ENCODE peak calls at places on chromosomes 3 and 15, in six cellular contexts. One of them, this sample, is unnamed.

GRCh38 chr3:170055209-170055608 is 17.4 kb downstream of the GPR160 start:
- DNase-seq in thoracic aorta: no peak
- DNase-seq in OCI-LY7: peak; percentile 47
- DNase-seq in PC-3: peak; percentile 60
- DNase-seq in pancreas: no peak
- DNase-seq in spleen: no peak
- DNase-seq in this sample: peak; percentile 65

GRCh38 chr15:65918936-65919335 is 49.6 kb downstream of the RAB11A start:
- DNase-seq in thoracic aorta: no peak
- DNase-seq in pancreas: no peak
- DNase-seq in spleen: no peak
- DNase-seq in OCI-LY7: no peak
- DNase-seq in PC-3: no peak
- DNase-seq in this sample: no peak

GRCh38 chr15:61182955-61183354 is 46.1 kb downstream of the RORA start:
- DNase-seq in OCI-LY7: no peak
- DNase-seq in spleen: no peak
- DNase-seq in PC-3: no peak
- DNase-seq in thoracic aorta: no peak
- DNase-seq in pancreas: no peak
- DNase-seq in this sample: no peak

GRCh38 chr3:107309312-107309711 is 67.9 kb upstream of the CCDC54 start:
- DNase-seq in OCI-LY7: no peak
- DNase-seq in thoracic aorta: no peak
- DNase-seq in spleen: no peak
- DNase-seq in PC-3: no peak
- DNase-seq in pancreas: no peak
- DNase-seq in this sample: no peak

GRCh38 chr3:58293516-58293915 is 12.5 kb upstream of the RPP14 start:
- DNase-seq in PC-3: no peak
- DNase-seq in thoracic aorta: no peak
- DNase-seq in OCI-LY7: no peak
- DNase-seq in pancreas: no peak
- DNase-seq in spleen: no peak
- DNase-seq in this sample: no peak

GRCh38 chr15:63226155-63226883 is 36.9 kb downstream of the RAB8B start:
- DNase-seq in OCI-LY7: no peak
- DNase-seq in PC-3: no peak
- DNase-seq in thoracic aorta: no peak
- DNase-seq in pancreas: no peak
- DNase-seq in spleen: no peak
- DNase-seq in this sample: no peak

GRCh38 chr15:65535192-65535591 is 4.9 kb downstream of the HACD3 start:
- DNase-seq in PC-3: no peak
- DNase-seq in thoracic aorta: no peak
- DNase-seq in OCI-LY7: no peak
- DNase-seq in spleen: no peak
- DNase-seq in pancreas: no peak
- DNase-seq in this sample: peak; percentile 59

GRCh38 chr3:114242947-114243346 is 5.6 kb upstream of the ZNF80 start:
- DNase-seq in spleen: no peak
- DNase-seq in thoracic aorta: no peak
- DNase-seq in pancreas: no peak
- DNase-seq in PC-3: no peak
- DNase-seq in OCI-LY7: no peak
- DNase-seq in this sample: no peak

GRCh38 chr3:184129012-184129411 is 6.1 kb upstream of the EIF2B5 start:
- DNase-seq in thoracic aorta: no peak
- DNase-seq in OCI-LY7: peak; percentile 49
- DNase-seq in pancreas: no peak
- DNase-seq in spleen: no peak
- DNase-seq in PC-3: peak; percentile 55
- DNase-seq in this sample: peak; percentile 56

GRCh38 chr3:186360779-186361178 is 1.3 kb downstream of the DGKG start:
- DNase-seq in OCI-LY7: no peak
- DNase-seq in thoracic aorta: no peak
- DNase-seq in spleen: peak; percentile 83
- DNase-seq in PC-3: no peak
- DNase-seq in pancreas: no peak
- DNase-seq in this sample: no peak

GRCh38 chr3:147649475-147649874 is 240.3 kb downstream of the ZIC1 start:
- DNase-seq in pancreas: no peak
- DNase-seq in thoracic aorta: no peak
- DNase-seq in spleen: no peak
- DNase-seq in PC-3: no peak
- DNase-seq in OCI-LY7: no peak
- DNase-seq in this sample: no peak

GRCh38 chr15:71687902-71688508 is 122.3 kb upstream of the NR2E3 start:
- DNase-seq in OCI-LY7: no peak
- DNase-seq in spleen: no peak
- DNase-seq in pancreas: no peak
- DNase-seq in PC-3: no peak
- DNase-seq in thoracic aorta: no peak
- DNase-seq in this sample: peak; percentile 32

GRCh38 chr3:50372349-50372748 is 13.0 kb upstream of the TMEM115 start:
- DNase-seq in spleen: no peak
- DNase-seq in OCI-LY7: no peak
- DNase-seq in pancreas: no peak
- DNase-seq in PC-3: no peak
- DNase-seq in thoracic aorta: no peak
- DNase-seq in this sample: no peak

GRCh38 chr3:8581806-8582436 is 62.7 kb downstream of the SSUH2 start:
- DNase-seq in pancreas: no peak
- DNase-seq in thoracic aorta: no peak
- DNase-seq in OCI-LY7: no peak
- DNase-seq in PC-3: no peak
- DNase-seq in spleen: no peak
- DNase-seq in this sample: no peak

GRCh38 chr15:48622227-48622626 is 23.3 kb downstream of the FBN1 start:
- DNase-seq in OCI-LY7: no peak
- DNase-seq in pancreas: no peak
- DNase-seq in PC-3: no peak
- DNase-seq in thoracic aorta: no peak
- DNase-seq in spleen: no peak
- DNase-seq in this sample: no peak

GRCh38 chr3:162141232-162141631 is 644.6 kb downstream of the OTOL1 start:
- DNase-seq in PC-3: peak; percentile 68
- DNase-seq in thoracic aorta: no peak
- DNase-seq in OCI-LY7: no peak
- DNase-seq in spleen: no peak
- DNase-seq in pancreas: no peak
- DNase-seq in this sample: peak; percentile 48

GRCh38 chr3:9079674-9080073 is 116.4 kb upstream of the RAD18 start:
- DNase-seq in OCI-LY7: no peak
- DNase-seq in spleen: no peak
- DNase-seq in pancreas: no peak
- DNase-seq in PC-3: peak; percentile 58
- DNase-seq in thoracic aorta: no peak
- DNase-seq in this sample: peak; percentile 85

GRCh38 chr15:35161694-35162093 is 76.6 kb upstream of the NANOGP8 start:
- DNase-seq in PC-3: no peak
- DNase-seq in OCI-LY7: no peak
- DNase-seq in pancreas: no peak
- DNase-seq in thoracic aorta: no peak
- DNase-seq in spleen: no peak
- DNase-seq in this sample: no peak

GRCh38 chr3:141408596-141408995 is 40.3 kb downstream of the ZBTB38 start:
- DNase-seq in pancreas: no peak
- DNase-seq in PC-3: no peak
- DNase-seq in spleen: no peak
- DNase-seq in OCI-LY7: no peak
- DNase-seq in thoracic aorta: no peak
- DNase-seq in this sample: no peak

GRCh38 chr3:141410861-141411771 is 42.8 kb downstream of the ZBTB38 start:
- DNase-seq in OCI-LY7: no peak
- DNase-seq in spleen: no peak
- DNase-seq in thoracic aorta: no peak
- DNase-seq in pancreas: no peak
- DNase-seq in PC-3: peak; percentile 46
- DNase-seq in this sample: peak; percentile 78

GRCh38 chr3:141412087-141412935 is 44.0 kb downstream of the ZBTB38 start:
- DNase-seq in pancreas: peak; percentile 71
- DNase-seq in OCI-LY7: peak; percentile 22
- DNase-seq in spleen: no peak
- DNase-seq in PC-3: peak; percentile 59
- DNase-seq in thoracic aorta: no peak
- DNase-seq in this sample: peak; percentile 56

GRCh38 chr3:141412936-141413354 is 44.6 kb downstream of the ZBTB38 start:
- DNase-seq in thoracic aorta: peak; percentile 83
- DNase-seq in spleen: no peak
- DNase-seq in pancreas: peak; percentile 89
- DNase-seq in OCI-LY7: no peak
- DNase-seq in PC-3: no peak
- DNase-seq in this sample: peak; percentile 68

DNA sequence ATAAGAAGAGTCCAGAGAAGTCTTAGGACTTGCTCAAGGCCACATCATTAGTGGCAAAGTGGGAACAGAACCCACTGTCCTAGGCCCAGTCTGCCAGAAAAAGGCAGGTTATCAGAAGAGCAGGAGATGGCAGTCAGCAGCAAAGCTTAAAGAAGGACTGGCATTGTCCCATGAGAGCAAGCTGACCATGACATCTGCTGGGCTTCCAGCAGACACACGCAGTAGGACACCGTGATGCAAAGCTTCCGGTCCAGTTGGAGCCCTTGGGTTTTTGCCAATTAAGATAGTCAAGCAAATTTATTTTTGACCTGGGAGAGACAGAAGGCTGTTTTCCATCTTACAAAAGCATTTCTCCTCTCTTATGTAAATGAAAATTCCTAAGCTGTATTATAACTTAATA is 42.1 kb downstream of the ZBTB38 start:
- DNase-seq in spleen: no peak
- DNase-seq in pancreas: no peak
- DNase-seq in OCI-LY7: no peak
- DNase-seq in thoracic aorta: no peak
- DNase-seq in PC-3: no peak
- DNase-seq in this sample: no peak
- TF ChIP-seq CTCF in spleen: no peak
- TF ChIP-seq CTCF in pancreas: no peak
- TF ChIP-seq CTCF in OCI-LY7: no peak
- TF ChIP-seq CTCF in thoracic aorta: no peak
- TF ChIP-seq CTCF in PC-3: no peak
- TF ChIP-seq CTCF in this sample: no peak

GRCh38 chr3:187725218-187725617 is 20.1 kb downstream of the BCL6 start:
- DNase-seq in spleen: no peak
- DNase-seq in thoracic aorta: no peak
- DNase-seq in PC-3: no peak
- DNase-seq in OCI-LY7: no peak
- DNase-seq in pancreas: no peak
- DNase-seq in this sample: no peak
- H3K4me3 ChIP-seq in spleen: no peak overlapping the region
- H3K4me3 ChIP-seq in thoracic aorta: no peak overlapping the region
- H3K4me3 ChIP-seq in PC-3: no peak overlapping the region
- H3K4me3 ChIP-seq in OCI-LY7: no peak overlapping the region
- H3K4me3 ChIP-seq in pancreas: no peak overlapping the region
- H3K4me3 ChIP-seq in this sample: no peak overlapping the region

GRCh38 chr3:111283165-111283564 is 211.5 kb downstream of the NECTIN3 start:
- DNase-seq in spleen: no peak
- DNase-seq in OCI-LY7: no peak
- DNase-seq in thoracic aorta: no peak
- DNase-seq in PC-3: no peak
- DNase-seq in pancreas: no peak
- DNase-seq in this sample: no peak

GRCh38 chr3:111282024-111282423 is 210.4 kb downstream of the NECTIN3 start:
- DNase-seq in thoracic aorta: no peak
- DNase-seq in spleen: no peak
- DNase-seq in PC-3: no peak
- DNase-seq in OCI-LY7: no peak
- DNase-seq in pancreas: no peak
- DNase-seq in this sample: no peak

GRCh38 chr3:111278961-111279360 is 207.3 kb downstream of the NECTIN3 start:
- DNase-seq in thoracic aorta: no peak
- DNase-seq in PC-3: no peak
- DNase-seq in pancreas: no peak
- DNase-seq in spleen: no peak
- DNase-seq in OCI-LY7: no peak
- DNase-seq in this sample: no peak

DNA sequence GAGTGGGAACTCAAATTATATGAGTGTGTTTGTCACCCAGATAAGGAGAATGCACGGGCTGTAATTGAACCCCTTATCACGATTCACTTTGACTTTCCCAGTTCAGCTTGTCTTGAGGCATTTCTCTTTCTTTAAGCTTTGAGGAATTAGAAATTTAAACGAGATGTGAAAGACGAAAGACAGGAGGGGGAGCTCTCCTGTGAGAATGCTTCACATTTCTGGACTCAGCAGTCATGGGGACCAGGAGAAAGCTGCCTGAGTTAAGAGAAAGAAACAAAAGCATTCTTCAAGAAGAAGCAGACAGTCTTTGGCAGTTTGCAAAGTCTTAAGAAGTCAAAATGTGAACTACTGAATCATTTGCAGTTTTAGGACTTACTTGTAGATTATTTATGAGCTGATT is 205.6 kb downstream of the NECTIN3 start:
- DNase-seq in thoracic aorta: no peak
- DNase-seq in OCI-LY7: no peak
- DNase-seq in pancreas: no peak
- DNase-seq in PC-3: peak; percentile 37
- DNase-seq in spleen: no peak
- DNase-seq in this sample: peak; percentile 26
- TF ChIP-seq CTCF in thoracic aorta: no peak
- TF ChIP-seq CTCF in OCI-LY7: peak; percentile 19
- TF ChIP-seq CTCF in pancreas: no peak
- TF ChIP-seq CTCF in PC-3: peak; percentile 51
- TF ChIP-seq CTCF in spleen: no peak
- TF ChIP-seq CTCF in this sample: peak; percentile 15

GRCh38 chr3:100407164-100407563 is 5.8 kb downstream of the LNP1 start:
- DNase-seq in spleen: no peak
- DNase-seq in thoracic aorta: no peak
- DNase-seq in pancreas: no peak
- DNase-seq in PC-3: no peak
- DNase-seq in OCI-LY7: no peak
- DNase-seq in this sample: peak; percentile 13

GRCh38 chr3:100403956-100404548 is 2.7 kb downstream of the LNP1 start:
- DNase-seq in PC-3: no peak
- DNase-seq in spleen: no peak
- DNase-seq in thoracic aorta: no peak
- DNase-seq in OCI-LY7: no peak
- DNase-seq in pancreas: no peak
- DNase-seq in this sample: no peak

GRCh38 chr3:100411091-100411982 is 10.0 kb downstream of the LNP1 start:
- DNase-seq in pancreas: no peak
- DNase-seq in spleen: no peak
- DNase-seq in thoracic aorta: no peak
- DNase-seq in OCI-LY7: no peak
- DNase-seq in PC-3: no peak
- DNase-seq in this sample: peak; percentile 78

GRCh38 chr3:100412897-100413590 is 11.7 kb downstream of the LNP1 start:
- DNase-seq in thoracic aorta: no peak
- DNase-seq in OCI-LY7: no peak
- DNase-seq in pancreas: no peak
- DNase-seq in PC-3: no peak
- DNase-seq in spleen: no peak
- DNase-seq in this sample: no peak

GRCh38 chr3:100407977-100408532 is 6.7 kb downstream of the LNP1 start:
- DNase-seq in pancreas: no peak
- DNase-seq in OCI-LY7: no peak
- DNase-seq in PC-3: no peak
- DNase-seq in spleen: no peak
- DNase-seq in thoracic aorta: no peak
- DNase-seq in this sample: no peak
- H3K4me3 ChIP-seq in pancreas: no peak overlapping the region
- H3K4me3 ChIP-seq in OCI-LY7: no peak overlapping the region
- H3K4me3 ChIP-seq in PC-3: no peak overlapping the region
- H3K4me3 ChIP-seq in spleen: no peak overlapping the region
- H3K4me3 ChIP-seq in thoracic aorta: no peak overlapping the region
- H3K4me3 ChIP-seq in this sample: no peak overlapping the region

GRCh38 chr15:79593119-79593869 is 161.2 kb downstream of the MINAR1 start:
- DNase-seq in spleen: no peak
- DNase-seq in OCI-LY7: peak; percentile 4
- DNase-seq in pancreas: no peak
- DNase-seq in PC-3: peak; percentile 42
- DNase-seq in thoracic aorta: no peak
- DNase-seq in this sample: peak; percentile 13
- TF ChIP-seq CTCF in spleen: no peak
- TF ChIP-seq CTCF in OCI-LY7: peak; percentile 37
- TF ChIP-seq CTCF in pancreas: no peak
- TF ChIP-seq CTCF in PC-3: peak; percentile 46
- TF ChIP-seq CTCF in thoracic aorta: no peak
- TF ChIP-seq CTCF in this sample: no peak

This sample was measured in epithelial cell of esophagus.